ENCODE peak calls at places on chromosome 10, in six cellular contexts. B is neural progenitor cell; R is adrenal gland; J is upper lobe of right lung; Q is endothelial cell; K is CD4-positive, alpha-beta T cell. T is an unnamed sample.

GRCh38 chr10:19971343-19971742 is 155.1 kb downstream of the PLXDC2 start:
- DNase-seq in J (no peak), B (no peak), Q (no peak), R (no peak), K (no peak), T (no peak)

GRCh38 chr10:26800468-26800867 is 60.3 kb downstream of the ABI1 start:
- DNase-seq in B (no peak), R (no peak), J (no peak), Q (no peak), K (no peak), T (no peak)

GRCh38 chr10:94413374-94413773 is 11.0 kb downstream of the TBC1D12 start:
- DNase-seq in Q (no peak), K (no peak), B (no peak), J (no peak), R (no peak), T (no peak)

GRCh38 chr10:132175907-132176581 is 10.7 kb upstream of the DPYSL4 start:
- DNase-seq in K (no peak), R (no peak), Q (no peak), B (peak), J (no peak), T (no peak)

GRCh38 chr10:113751116-113751728 is at the start of gene PLEKHS1:
- DNase-seq in J (no peak), B (no peak), R (no peak), Q (no peak), K (no peak), T (peak)

GRCh38 chr10:119199231-119199992 is 8.0 kb upstream of the GRK5 start:
- DNase-seq in Q (peak), J (no peak), R (peak), K (peak), B (peak), T (no peak)

GRCh38 chr10:4595920-4596319 is 230.1 kb upstream of the AKR1E2 start:
- DNase-seq in K (no peak), Q (no peak), J (no peak), R (no peak), B (no peak), T (no peak)

GRCh38 chr10:109773818-109774440 is 149.4 kb downstream of the XPNPEP1 start:
- DNase-seq in B (peak), K (no peak), J (no peak), Q (no peak), R (no peak), T (no peak)

GRCh38 chr10:102327641-102328040 is 67.9 kb upstream of the NFKB2 start:
- DNase-seq in Q (no peak), K (no peak), R (no peak), J (no peak), B (no peak), T (no peak)

GRCh38 chr10:74206727-74207126 is 55.7 kb downstream of the ADK start:
- DNase-seq in J (peak), Q (no peak), B (no peak), K (no peak), R (no peak), T (no peak)

GRCh38 chr10:130043491-130043890 is 67.1 kb downstream of the C10orf143 start:
- DNase-seq in R (no peak), Q (no peak), K (no peak), B (no peak), J (peak), T (no peak)

GRCh38 chr10:130044067-130045061 is 66.3 kb downstream of the C10orf143 start:
- DNase-seq in K (no peak), Q (no peak), J (peak), R (no peak), B (no peak), T (no peak)

GRCh38 chr10:130046591-130046990 is 64.0 kb downstream of the C10orf143 start:
- DNase-seq in J (peak), K (no peak), B (no peak), Q (no peak), R (no peak), T (no peak)

GRCh38 chr10:130045801-130046321 is 64.8 kb downstream of the C10orf143 start:
- DNase-seq in B (no peak), J (peak), R (no peak), Q (no peak), K (no peak), T (no peak)

GRCh38 chr10:130045091-130045652 is 65.5 kb downstream of the C10orf143 start:
- DNase-seq in K (no peak), J (peak), B (peak), R (no peak), Q (peak), T (no peak)
- TF ChIP-seq CTCF in K (no peak), J (no peak), B (peak), R (no peak), Q (no peak), T (peak)

DNA sequence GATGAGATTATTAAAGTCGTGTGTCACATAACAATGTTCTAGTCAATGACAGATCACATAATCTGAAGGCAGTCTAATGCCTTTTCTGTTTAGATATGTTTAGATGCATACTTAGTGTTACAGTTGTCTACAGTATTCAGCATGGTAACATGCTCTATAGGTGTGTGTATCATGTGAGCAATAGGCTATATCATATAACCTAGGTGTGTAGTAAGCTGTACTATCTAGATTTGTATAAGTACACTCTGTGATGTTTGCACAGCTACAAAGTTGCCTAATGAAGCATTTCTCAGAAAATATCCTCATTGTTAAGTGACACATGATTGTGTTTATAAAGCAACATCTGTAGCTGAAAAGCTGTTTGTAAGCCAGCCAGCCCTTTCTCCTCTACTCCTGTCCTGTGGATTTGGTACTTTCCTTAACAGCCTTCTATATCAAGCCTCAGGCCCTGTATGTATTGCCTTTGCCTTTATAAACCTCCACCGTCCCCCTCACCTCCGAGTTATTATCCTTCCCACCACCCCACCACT is 6.3 kb downstream of the HECTD2 start:
- DNase-seq in J (no peak), R (no peak), K (no peak), Q (no peak), B (no peak), T (no peak)
- TF ChIP-seq CTCF in J (no peak), R (no peak), K (no peak), Q (no peak), B (no peak), T (no peak)

DNA sequence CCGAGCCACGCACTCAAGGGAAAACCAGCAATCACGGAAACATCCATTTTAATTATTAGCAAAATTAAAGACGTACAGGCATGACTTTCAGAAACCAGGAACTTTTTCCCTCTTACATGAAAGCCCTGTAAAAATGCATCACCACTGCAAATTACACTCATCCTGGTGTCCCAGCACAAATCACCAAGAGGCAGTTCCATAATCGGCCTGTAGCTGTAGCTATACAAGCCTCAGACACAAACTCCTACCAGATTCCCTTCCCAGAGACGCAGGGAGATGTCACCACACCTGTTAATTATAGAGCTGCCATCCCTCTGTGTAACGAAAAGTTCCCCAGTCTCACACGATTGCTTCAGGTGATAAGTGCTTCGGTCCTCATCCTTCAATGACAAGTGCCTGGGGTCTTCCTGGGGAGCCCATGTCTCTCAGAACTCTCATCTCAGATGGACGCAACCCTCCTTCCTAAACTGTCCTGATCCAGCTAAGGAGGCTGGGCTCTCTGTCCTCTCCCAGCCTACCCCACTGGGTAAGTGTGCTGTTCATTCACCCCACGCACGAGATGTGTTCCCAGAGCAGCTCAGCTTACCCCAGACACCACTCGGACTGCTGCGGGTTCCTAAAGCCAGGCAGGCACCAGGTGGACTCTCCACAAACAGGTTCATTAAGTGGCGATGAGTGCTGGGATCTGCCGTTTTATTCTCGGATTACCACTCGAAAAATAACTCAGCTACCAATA is 5.9 kb downstream of the FGFR2 start:
- DNase-seq in K (no peak), J (peak), R (no peak), Q (no peak), B (no peak), T (no peak)
- TF ChIP-seq CTCF in K (no peak), J (peak), R (no peak), Q (peak), B (peak), T (no peak)

DNA sequence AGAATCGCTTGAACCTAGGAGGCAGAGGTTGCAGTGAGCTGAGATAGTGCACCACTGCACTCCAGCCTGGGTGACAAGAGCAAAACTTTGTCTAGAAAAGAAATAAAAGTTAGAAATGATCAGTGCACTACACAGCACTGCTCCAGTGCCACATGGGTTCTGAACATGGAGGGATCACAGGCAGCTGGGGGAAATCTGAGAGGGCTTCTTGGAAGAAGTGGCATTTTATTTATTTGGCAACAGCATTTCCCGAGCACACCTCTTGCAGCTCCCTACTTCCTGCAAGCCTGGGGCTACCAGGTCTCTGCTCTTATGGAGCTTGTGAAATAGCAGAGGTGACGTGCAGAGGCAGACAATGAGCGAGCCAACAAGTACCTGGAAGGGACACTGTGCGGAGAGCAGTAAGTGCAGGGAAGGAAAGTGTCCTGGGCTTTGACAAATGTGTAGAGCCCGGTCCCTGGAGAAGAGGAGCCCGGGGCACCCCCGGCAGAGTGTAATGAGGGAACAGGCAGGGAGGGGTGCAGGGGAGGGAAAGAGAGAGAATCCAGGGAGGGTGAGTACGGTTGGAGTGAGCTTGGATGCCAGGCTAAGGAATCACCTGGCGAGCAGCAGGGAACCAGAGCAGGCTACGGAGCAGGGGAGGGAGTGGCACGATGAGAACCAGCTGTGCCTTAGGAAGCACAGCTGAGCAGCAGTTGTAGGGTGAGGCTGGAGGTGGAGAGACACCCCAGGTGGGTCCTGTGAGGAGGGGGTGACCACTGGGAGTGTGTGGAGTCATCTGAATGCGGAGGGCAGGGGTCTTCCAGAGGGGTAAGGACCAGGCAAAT is 104.6 kb upstream of the CTBP2 start:
- DNase-seq in Q (no peak), R (no peak), K (no peak), B (no peak), J (no peak), T (no peak)
- TF ChIP-seq CTCF in Q (no peak), R (no peak), K (no peak), B (no peak), J (no peak), T (no peak)

DNA sequence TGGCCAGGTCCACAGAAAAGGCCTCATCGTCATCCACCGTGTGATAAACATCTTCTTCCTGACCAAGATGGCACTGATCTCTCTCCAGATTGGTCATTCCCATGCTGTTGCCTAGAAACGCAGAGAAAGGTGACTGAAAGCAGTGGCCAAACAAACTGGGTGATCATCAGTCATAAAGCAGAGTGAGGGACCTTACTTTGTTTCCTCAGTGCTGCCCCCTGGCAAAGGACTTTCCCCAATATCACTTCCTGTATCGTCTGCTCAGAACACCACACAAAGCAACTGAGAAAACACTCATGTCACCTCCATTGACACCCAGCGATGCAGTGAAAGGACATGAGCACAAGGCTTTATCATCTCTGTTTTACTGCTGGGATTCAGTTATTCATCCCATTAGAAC is 40.0 kb upstream of the TM9SF3 start:
- DNase-seq in B (peak), Q (peak), R (no peak), J (no peak), K (no peak), T (no peak)
- TF ChIP-seq CTCF in B (peak), Q (no peak), R (no peak), J (no peak), K (no peak), T (no peak)

T was measured in AG09319.